ENCODE peak calls at places on chromosomes 4 and X, in four cellular contexts. J is hepatocyte, B is Panc1, N is GM12878. Z is an unnamed sample.

GRCh38 chr4:48653217-48654014 is 126.7 kb downstream of the FRYL start:
- DNase-seq in B (no peak), J (peak; percentile 23), N (no peak), Z (no peak)

GRCh38 chr4:7424553-7425111 is 10.1 kb downstream of the PSAPL1 start:
- DNase-seq in B (no peak), J (no peak), N (no peak), Z (no peak)

GRCh38 chrX:102934624-102935023 is 2.4 kb upstream of the RAB40AL start:
- DNase-seq in N (no peak), J (peak; percentile 12), B (peak; percentile 33), Z (no peak)

GRCh38 chrX:25600776-25601175 is 537.4 kb upstream of the MAGEB18 start:
- DNase-seq in J (no peak), N (no peak), B (no peak), Z (no peak)

GRCh38 chr4:74793757-74794340 is 474 bp downstream of the BTC start:
- DNase-seq in J (peak; percentile 69), N (no peak), B (no peak), Z (peak; percentile 4)

GRCh38 chr4:16029329-16029728 is 54.5 kb downstream of the PROM1 start:
- DNase-seq in N (no peak), B (no peak), J (no peak), Z (no peak)

GRCh38 chr4:152961041-152961751 is 25.1 kb downstream of the FHDC1 start:
- DNase-seq in B (no peak), J (no peak), N (no peak), Z (no peak)

GRCh38 chr4:18882468-18882867 is 860.9 kb upstream of the LCORL start:
- DNase-seq in B (no peak), J (peak; percentile 8), N (no peak), Z (peak; percentile 84)

GRCh38 chrX:1306909-1307625 is 29.5 kb upstream of the IL3RA start:
- DNase-seq in J (no peak), B (no peak), N (no peak), Z (no peak)

GRCh38 chrX:47697171-47697570 is 38.2 kb upstream of the UXT start:
- DNase-seq in N (no peak), B (no peak), J (peak; percentile 23), Z (no peak)

GRCh38 chrX:73944582-73944947 is 359.4 kb upstream of the ZCCHC13 start:
- DNase-seq in N (no peak), J (peak; percentile 24), B (no peak), Z (no peak)

GRCh38 chr4:57055873-57056272 is 54.3 kb downstream of the IGFBP7 start:
- DNase-seq in N (no peak), B (no peak), J (no peak), Z (no peak)

GRCh38 chr4:186029731-186030421 is 39.1 kb upstream of the TLR3 start:
- DNase-seq in J (peak; percentile 62), B (no peak), N (no peak), Z (no peak)

GRCh38 chrX:68681443-68681941 is 34.0 kb downstream of the STARD8 start:
- DNase-seq in J (no peak), N (peak; percentile 3), B (no peak), Z (no peak)

GRCh38 chrX:104750146-104750699 is 184.2 kb downstream of the IL1RAPL2 start:
- DNase-seq in B (no peak), N (no peak), J (no peak), Z (no peak)

GRCh38 chrX:37854748-37855147 is 7.4 kb upstream of the DYNLT3 start:
- DNase-seq in N (no peak), B (no peak), J (no peak), Z (no peak)

GRCh38 chrX:7132335-7133035 is 15.0 kb upstream of the STS start:
- DNase-seq in B (no peak), N (no peak), J (peak; percentile 79), Z (no peak)

GRCh38 chr4:10086506-10087120 is 30.0 kb downstream of the WDR1 start:
- DNase-seq in B (no peak), J (no peak), N (no peak), Z (no peak)

GRCh38 chr4:143337600-143338287 is 1.1 kb downstream of the GAB1 start:
- DNase-seq in N (no peak), B (no peak), J (peak; percentile 78), Z (no peak)

GRCh38 chrX:112832481-112833095 is 8.0 kb downstream of the AMOT start:
- DNase-seq in J (peak; percentile 89), N (no peak), B (no peak), Z (no peak)

GRCh38 chr4:153731239-153731638 is 28.6 kb downstream of the RNF175 start:
- DNase-seq in J (peak; percentile 9), B (no peak), N (no peak), Z (no peak)

GRCh38 chrX:19168609-19169008 is 46.3 kb upstream of the ADGRG2 start:
- DNase-seq in B (no peak), J (no peak), N (no peak), Z (no peak)

GRCh38 chr4:127968565-127968964 is 3.4 kb downstream of the ABHD18 start:
- DNase-seq in J (no peak), B (no peak), N (no peak), Z (no peak)

GRCh38 chr4:130197946-130198345 is 1102.0 kb downstream of the C4orf33 start:
- DNase-seq in N (no peak), B (no peak), J (no peak), Z (no peak)

GRCh38 chr4:13919021-13919441 is 291.5 kb upstream of the BOD1L1 start:
- DNase-seq in J (peak; percentile 8), B (no peak), N (no peak), Z (no peak)

GRCh38 chrX:49106930-49107329 is 16.6 kb downstream of the GPKOW start:
- DNase-seq in N (no peak), B (no peak), J (peak; percentile 38), Z (peak; percentile 20)

GRCh38 chr4:187309456-187309855 is 585.8 kb upstream of the FAT1 start:
- DNase-seq in B (no peak), J (no peak), N (no peak), Z (no peak)

GRCh38 chr4:86977621-86978184 is 42.9 kb downstream of the AFF1 start:
- DNase-seq in N (peak; percentile 67), B (peak; percentile 24), J (peak; percentile 72), Z (peak; percentile 83)

GRCh38 chrX:17405225-17405969 is 30.4 kb downstream of the NHS start:
- DNase-seq in B (peak; percentile 30), J (peak; percentile 20), N (no peak), Z (peak; percentile 82)

GRCh38 chr4:32768664-32769389 is 2048.7 kb downstream of the PCDH7 start:
- DNase-seq in J (peak; percentile 22), N (no peak), B (no peak), Z (no peak)

GRCh38 chrX:136130931-136131843 is 16.1 kb upstream of the FHL1 start:
- DNase-seq in B (peak; percentile 35), N (no peak), J (no peak), Z (no peak)

GRCh38 chrX:40152706-40153334 is 55.1 kb upstream of the BCOR start:
- DNase-seq in J (peak; percentile 44), B (no peak), N (no peak), Z (no peak)

GRCh38 chr4:101279377-101279871 is 67.9 kb downstream of the PPP3CA start:
- DNase-seq in N (no peak), J (peak; percentile 50), B (no peak), Z (no peak)

GRCh38 chr4:168632246-168632832 is 135.5 kb downstream of the PALLD start:
- DNase-seq in J (no peak), N (no peak), B (no peak), Z (no peak)

GRCh38 chr4:168633474-168633873 is 136.6 kb downstream of the PALLD start:
- DNase-seq in B (no peak), N (no peak), J (no peak), Z (no peak)

GRCh38 chr4:168631241-168632151 is 134.6 kb downstream of the PALLD start:
- DNase-seq in J (peak; percentile 89), B (no peak), N (no peak), Z (no peak)

GRCh38 chr4:168634276-168634802 is 137.5 kb downstream of the PALLD start:
- DNase-seq in B (no peak), N (no peak), J (peak; percentile 72), Z (peak; percentile 68)

GRCh38 chr4:168633071-168633470 is 136.2 kb downstream of the PALLD start:
- DNase-seq in N (no peak), J (no peak), B (no peak), Z (no peak)
- H3K4me3 ChIP-seq in N (no peak overlapping the region), J (peak overlapping the region; percentile 73), B (no peak overlapping the region), Z (no peak overlapping the region)

DNA sequence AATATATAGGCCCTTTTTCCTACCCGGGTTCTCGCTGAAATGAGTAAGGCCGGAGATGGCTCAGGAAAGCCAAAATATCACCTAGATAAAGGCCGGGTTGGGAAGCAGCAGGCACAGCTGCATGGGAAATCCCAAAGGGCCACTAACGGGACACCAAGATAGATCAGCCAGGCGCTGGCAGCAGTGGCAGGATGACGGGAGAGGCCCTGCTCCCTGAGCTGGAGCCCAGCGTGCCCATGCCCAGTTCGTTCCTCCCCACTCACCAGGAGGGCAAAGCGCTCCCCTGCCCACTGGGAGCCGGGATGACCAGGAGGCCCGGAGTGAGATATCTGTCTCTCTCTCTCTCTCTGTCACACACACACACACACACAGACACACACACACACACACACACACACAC is 109.8 kb downstream of the DCTD start:
- DNase-seq in B (no peak), N (no peak), J (no peak), Z (no peak)
- H3K4me3 ChIP-seq in B (no peak overlapping the region), N (no peak overlapping the region), J (no peak overlapping the region), Z (no peak overlapping the region)

GRCh38 chrX:21438792-21439191 is 64.6 kb downstream of the CNKSR2 start:
- DNase-seq in J (no peak), B (no peak), N (peak; percentile 1), Z (no peak)
- H3K4me3 ChIP-seq in J (no peak overlapping the region), B (no peak overlapping the region), N (no peak overlapping the region), Z (no peak overlapping the region)

GRCh38 chr4:84497835-84498202 is 1.3 kb downstream of the NKX6-1 start:
- DNase-seq in B (no peak), N (no peak), J (no peak), Z (no peak)

GRCh38 chr4:84497220-84497834 is 1.8 kb downstream of the NKX6-1 start:
- DNase-seq in J (no peak), B (no peak), N (no peak), Z (no peak)

GRCh38 chr4:84494518-84494917 is 4.6 kb downstream of the NKX6-1 start:
- DNase-seq in B (no peak), J (no peak), N (no peak), Z (no peak)

GRCh38 chr4:84496356-84497219 is 2.5 kb downstream of the NKX6-1 start:
- DNase-seq in B (no peak), N (no peak), J (no peak), Z (no peak)

DNA sequence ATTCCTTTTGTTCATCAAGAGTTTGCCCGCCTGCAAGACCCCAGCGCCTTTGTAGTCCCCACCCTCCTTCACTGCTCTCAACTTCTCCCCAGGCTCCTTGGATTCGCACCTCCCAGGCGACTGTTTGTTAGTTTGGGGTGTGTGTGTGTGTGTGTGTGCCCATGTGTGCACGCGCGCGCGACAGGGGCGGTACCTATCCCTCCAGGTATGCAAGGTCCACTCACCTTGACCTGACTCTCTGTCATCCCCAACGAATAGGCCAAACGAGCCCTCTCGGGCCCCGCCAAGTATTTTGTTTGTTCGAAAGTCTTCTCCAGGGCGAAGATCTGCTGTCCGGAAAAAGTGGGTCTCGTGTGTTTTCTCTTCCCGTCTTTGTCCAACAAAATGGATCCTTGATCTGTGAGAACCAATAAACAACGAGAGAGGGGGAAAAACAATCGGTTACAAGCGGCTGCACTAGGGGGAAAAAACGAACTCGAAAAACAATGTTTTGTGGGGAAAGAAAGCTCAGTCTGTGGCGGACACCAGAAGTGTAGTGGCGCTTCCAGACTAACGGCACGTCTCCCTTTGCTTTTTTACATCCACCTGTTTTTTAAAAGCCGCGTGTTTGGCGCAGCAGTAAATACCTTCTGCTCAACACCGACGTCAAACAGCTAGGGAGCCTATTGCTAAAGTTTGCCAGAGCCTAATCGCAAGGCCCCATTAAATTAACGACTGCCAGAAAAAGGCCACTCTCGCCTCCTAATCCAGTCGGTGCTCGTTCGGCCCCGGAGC is 3.5 kb downstream of the NKX6-1 start:
- DNase-seq in B (no peak), N (no peak), J (no peak), Z (no peak)
- H3K4me3 ChIP-seq in B (no peak overlapping the region), N (no peak overlapping the region), J (no peak overlapping the region), Z (no peak overlapping the region)

Z was measured in epithelial cell of proximal tubule.